ENCODE peak calls at places on chromosomes 4 and X, in six cellular contexts. R is GM12878, I is HepG2, T is K562, V is IMR-90, D is SK-N-SH. H is an unnamed sample.
A peak's percentile ranks its signal among the peaks of the same experiment; 100 is the strongest.

GRCh38 chr4:119233750-119234149 is 21.2 kb downstream of the USP53 start:
- DNase-seq in V (no peak), T (peak; percentile 25), I (no peak), D (peak; percentile 38), R (no peak), H (no peak)

GRCh38 chrX:109281478-109282275 is 200.2 kb downstream of the GUCY2F start:
- DNase-seq in I (no peak), D (no peak), T (no peak), V (no peak), R (no peak), H (no peak)

GRCh38 chr4:185761352-185762235 is 50.4 kb downstream of the SORBS2 start:
- DNase-seq in V (no peak), T (no peak), I (no peak), R (no peak), D (no peak), H (no peak)

GRCh38 chrX:23660766-23661132 is 6.5 kb upstream of the PRDX4 start:
- DNase-seq in T (no peak), V (no peak), R (no peak), D (no peak), I (no peak), H (no peak)

GRCh38 chr4:180120114-180120513 is 2123.1 kb upstream of the TENM3 start:
- DNase-seq in R (no peak), V (peak; percentile 13), D (no peak), I (no peak), T (no peak), H (no peak)

GRCh38 chr4:137510866-137511265 is 21.4 kb downstream of the PCDH18 start:
- DNase-seq in T (no peak), D (no peak), R (no peak), V (peak; percentile 96), I (no peak), H (no peak)

GRCh38 chr4:55123791-55124190 is 1.6 kb downstream of the KDR start:
- DNase-seq in D (no peak), T (no peak), V (no peak), I (no peak), R (no peak), H (no peak)

GRCh38 chr4:10606483-10607155 is 77.9 kb downstream of the CLNK start:
- DNase-seq in R (no peak), I (no peak), D (no peak), V (peak; percentile 49), T (no peak), H (no peak)

GRCh38 chrX:9746148-9746880 is 19.3 kb downstream of the GPR143 start:
- DNase-seq in V (peak; percentile 43), R (no peak), I (no peak), T (no peak), D (no peak), H (no peak)

GRCh38 chr4:44558206-44558605 is 93.2 kb downstream of the YIPF7 start:
- DNase-seq in T (no peak), R (no peak), D (no peak), V (no peak), I (no peak), H (no peak)

GRCh38 chr4:78653655-78654054 is 102.1 kb downstream of the ANXA3 start:
- DNase-seq in V (peak; percentile 25), I (no peak), R (no peak), D (peak; percentile 38), T (peak; percentile 47), H (no peak)

GRCh38 chr4:122117743-122118142 is 34.4 kb upstream of the BLTP1 start:
- DNase-seq in R (no peak), D (no peak), V (peak; percentile 32), T (peak; percentile 19), I (no peak), H (no peak)

GRCh38 chrX:13790206-13791131 is 26.4 kb downstream of the GPM6B start:
- DNase-seq in T (no peak), I (no peak), D (no peak), V (no peak), R (no peak), H (no peak)
- TF ChIP-seq SMC3 in T (no peak), I (no peak), D (no peak), V (no peak), R (no peak), H (no peak)

GRCh38 chrX:96715412-96715940 is 30.8 kb downstream of the DIAPH2 start:
- DNase-seq in T (no peak), V (peak; percentile 78), R (no peak), I (no peak), D (no peak), H (peak; percentile 0)
- TF ChIP-seq SMC3 in T (no peak), V (no peak), R (no peak), I (no peak), D (no peak), H (no peak)

GRCh38 chr4:174349156-174349555 is 65.4 kb downstream of the CEP44 start:
- DNase-seq in V (no peak), I (no peak), R (no peak), D (no peak), T (no peak), H (no peak)
- TF ChIP-seq SMC3 in V (no peak), I (no peak), R (no peak), D (no peak), T (no peak), H (no peak)

GRCh38 chr4:76003620-76004019 is 3.7 kb downstream of the CXCL9 start:
- DNase-seq in V (no peak), I (no peak), R (no peak), T (no peak), D (no peak), H (no peak)

GRCh38 chr4:76011700-76012387 is 4.5 kb upstream of the CXCL9 start:
- DNase-seq in V (peak; percentile 91), I (no peak), D (peak; percentile 13), R (peak; percentile 60), T (no peak), H (no peak)

GRCh38 chr4:76003015-76003414 is 4.3 kb downstream of the CXCL9 start:
- DNase-seq in V (no peak), T (no peak), I (no peak), R (no peak), D (no peak), H (no peak)

GRCh38 chr4:76011018-76011670 is 3.8 kb upstream of the CXCL9 start:
- DNase-seq in I (no peak), V (no peak), T (no peak), D (no peak), R (no peak), H (no peak)

GRCh38 chr4:76007089-76007559 is at the start of gene CXCL9:
- DNase-seq in R (no peak), D (no peak), V (no peak), I (no peak), T (no peak), H (no peak)
- TF ChIP-seq SMC3 in R (no peak), D (no peak), V (no peak), I (no peak), T (no peak), H (no peak)

GRCh38 chr4:73864365-73864764 is 4.8 kb upstream of the CXCL1 start:
- DNase-seq in I (peak; percentile 11), T (peak; percentile 46), R (no peak), V (no peak), D (no peak), H (peak; percentile 23)
- TF ChIP-seq SMC3 in I (no peak), T (peak; percentile 73), R (peak; percentile 60), V (no peak), D (peak; percentile 21), H (peak; percentile 60)

GRCh38 chr4:24473309-24473721 is 111.0 kb downstream of the DHX15 start:
- DNase-seq in I (no peak), R (no peak), D (peak; percentile 25), T (peak; percentile 25), V (peak; percentile 27), H (peak; percentile 45)
- TF ChIP-seq SMC3 in I (no peak), R (no peak), D (no peak), T (no peak), V (no peak), H (no peak)

GRCh38 chr4:41203841-41204240 is 10.5 kb downstream of the APBB2 start:
- DNase-seq in T (no peak), D (no peak), I (no peak), V (no peak), R (no peak), H (no peak)
- TF ChIP-seq SMC3 in T (no peak), D (no peak), I (no peak), V (no peak), R (no peak), H (no peak)

DNA sequence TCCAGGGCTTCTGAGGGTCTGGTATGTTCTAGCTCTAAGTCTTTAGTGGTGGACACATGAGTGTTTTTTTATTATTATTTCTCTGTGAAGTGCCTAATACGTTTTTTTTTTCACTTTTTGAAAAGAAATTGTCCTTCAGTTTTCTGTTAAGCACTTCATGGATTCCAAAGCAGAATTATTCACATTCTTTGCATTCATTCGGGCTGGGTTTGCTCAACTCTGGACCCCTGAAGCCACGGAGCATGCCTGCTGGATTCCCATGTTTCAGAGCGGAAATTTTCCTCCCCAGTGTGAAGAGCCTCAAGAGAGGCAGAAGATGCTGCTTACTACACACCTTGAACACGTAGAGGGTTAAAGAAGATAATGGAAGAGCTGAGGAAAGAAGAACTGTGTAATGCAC is 107.5 kb downstream of the EGF start:
- DNase-seq in I (peak; percentile 20), R (no peak), T (no peak), D (no peak), V (peak; percentile 14), H (no peak)
- TF ChIP-seq SMC3 in I (no peak), R (no peak), T (no peak), D (no peak), V (no peak), H (no peak)

DNA sequence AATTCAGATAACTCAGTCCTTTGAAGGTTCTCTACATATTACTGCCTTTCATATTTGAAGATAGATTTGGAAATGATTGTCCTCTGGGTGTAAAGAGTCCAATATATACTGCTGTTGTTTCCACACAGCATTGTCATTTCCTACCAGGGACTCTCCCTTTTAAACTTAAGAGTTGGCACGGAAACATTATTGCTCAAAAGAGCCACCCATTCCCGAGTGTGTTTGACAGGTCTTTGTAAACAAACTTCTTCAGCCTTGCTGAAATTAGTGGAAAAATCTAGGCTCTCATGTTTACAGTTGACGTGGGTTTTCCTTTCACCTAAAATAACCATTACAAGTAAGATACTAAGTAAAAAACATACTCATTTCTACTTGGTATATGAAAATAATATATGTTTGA is 111.4 kb upstream of the LIMCH1 start:
- DNase-seq in D (no peak), T (no peak), R (no peak), V (no peak), I (no peak), H (no peak)
- TF ChIP-seq SMC3 in D (no peak), T (no peak), R (no peak), V (no peak), I (no peak), H (no peak)

GRCh38 chr4:154528866-154529265 is 21.3 kb downstream of the PLRG1 start:
- DNase-seq in T (no peak), D (no peak), V (no peak), I (no peak), R (no peak), H (no peak)

GRCh38 chr4:154529737-154530136 is 20.5 kb downstream of the PLRG1 start:
- DNase-seq in I (no peak), R (no peak), D (no peak), T (no peak), V (no peak), H (no peak)

GRCh38 chr4:154527308-154527707 is 22.9 kb downstream of the PLRG1 start:
- DNase-seq in D (no peak), V (no peak), I (no peak), R (no peak), T (no peak), H (no peak)

GRCh38 chr4:154526151-154526550 is 24.0 kb downstream of the PLRG1 start:
- DNase-seq in V (no peak), T (no peak), R (no peak), D (no peak), I (no peak), H (no peak)
- TF ChIP-seq SMC3 in V (no peak), T (no peak), R (no peak), D (no peak), I (no peak), H (no peak)

H was measured in A549.